ENCODE peak calls at places on chromosomes 4 and X, in four cellular contexts. V, G, W and R are unnamed samples.

GRCh38 chr4:138627096-138627495 is 384.9 kb upstream of the SLC7A11 start:
- DNase-seq in G (no peak), V (no peak), W (no peak), R (no peak)

GRCh38 chr4:111776546-111776945 is 368.7 kb upstream of the FAM241A start:
- DNase-seq in V (no peak), G (peak), W (no peak), R (no peak)

GRCh38 chr4:166895771-166896170 is 338.5 kb downstream of the SPOCK3 start:
- DNase-seq in G (no peak), V (no peak), W (no peak), R (no peak)

GRCh38 chrX:13899607-13900006 is 82.7 kb upstream of the GPM6B start:
- DNase-seq in V (no peak), W (peak), G (peak), R (no peak)

GRCh38 chrX:47239199-47239598 is 6.4 kb downstream of the USP11 start:
- DNase-seq in V (no peak), G (no peak), W (no peak), R (no peak)

GRCh38 chrX:53284684-53285447 is 3.5 kb upstream of the IQSEC2 start:
- DNase-seq in G (peak), W (peak), V (peak), R (peak)

GRCh38 chrX:120299928-120300327 is 11.3 kb downstream of the TMEM255A start:
- DNase-seq in W (no peak), V (peak), G (no peak), R (no peak)

GRCh38 chr4:31246856-31247255 is 526.7 kb downstream of the PCDH7 start:
- DNase-seq in V (no peak), G (peak), W (no peak), R (no peak)

GRCh38 chr4:26432419-26432818 is 57.9 kb downstream of the CCKAR start:
- DNase-seq in W (no peak), G (no peak), V (no peak), R (no peak)

GRCh38 chr4:98113005-98113404 is 30.3 kb downstream of the STPG2 start:
- DNase-seq in G (peak), W (peak), V (peak), R (peak)

GRCh38 chrX:48720580-48721240 is 24.2 kb downstream of the SUV39H1 start:
- DNase-seq in W (no peak), G (no peak), V (no peak), R (no peak)

GRCh38 chr4:102787944-102788343 is 27.2 kb upstream of the MANBA start:
- DNase-seq in G (no peak), W (no peak), V (no peak), R (no peak)

GRCh38 chrX:68490644-68491043 is 8.2 kb upstream of the YIPF6 start:
- DNase-seq in G (peak), V (peak), W (peak), R (peak)

GRCh38 chr4:128386761-128387599 is 99.4 kb upstream of the PGRMC2 start:
- DNase-seq in V (peak), G (peak), W (peak), R (no peak)

GRCh38 chrX:22134681-22135080 is 102.6 kb downstream of the PHEX start:
- DNase-seq in V (peak), W (peak), G (peak), R (no peak)

GRCh38 chr4:164779080-164779479 is 25.1 kb downstream of the SMIM31 start:
- DNase-seq in G (no peak), W (no peak), V (no peak), R (no peak)

GRCh38 chrX:65985922-65986588 is 53.8 kb downstream of the VSIG4 start:
- DNase-seq in V (peak), G (peak), W (peak), R (peak)

GRCh38 chr4:20445933-20446723 is 194.4 kb downstream of the SLIT2 start:
- DNase-seq in W (no peak), V (peak), G (no peak), R (no peak)

GRCh38 chrX:46754450-46755075 is 4.4 kb downstream of the SLC9A7 start:
- DNase-seq in W (no peak), G (no peak), V (peak), R (no peak)

GRCh38 chr4:91116861-91117260 is 989.7 kb downstream of the CCSER1 start:
- DNase-seq in G (peak), V (peak), W (no peak), R (no peak)

GRCh38 chr4:122796801-122797404 is 29.7 kb upstream of the FGF2 start:
- DNase-seq in G (no peak), V (no peak), W (no peak), R (no peak)

GRCh38 chr4:183700407-183700806 is 41.3 kb downstream of the TRAPPC11 start:
- DNase-seq in W (no peak), V (no peak), G (no peak), R (no peak)

GRCh38 chrX:9635805-9636204 is 129.8 kb downstream of the GPR143 start:
- DNase-seq in V (no peak), W (no peak), G (no peak), R (no peak)

GRCh38 chr4:139153411-139154133 is 23.4 kb downstream of the ELF2 start:
- DNase-seq in G (no peak), W (no peak), V (no peak), R (no peak)

GRCh38 chr4:29560452-29560851 is 1159.7 kb upstream of the PCDH7 start:
- DNase-seq in W (no peak), G (no peak), V (peak), R (no peak)

GRCh38 chr4:6933691-6934430 is 24.2 kb downstream of the TBC1D14 start:
- DNase-seq in V (no peak), W (no peak), G (no peak), R (no peak)

GRCh38 chr4:48570646-48571220 is 80.7 kb downstream of the ZAR1 start:
- DNase-seq in G (peak), V (no peak), W (peak), R (no peak)

GRCh38 chrX:38975368-38975767 is 174.1 kb downstream of the MID1IP1 start:
- DNase-seq in G (no peak), W (no peak), V (no peak), R (no peak)

GRCh38 chrX:39730671-39731389 is 366.9 kb downstream of the BCOR start:
- DNase-seq in W (peak), V (peak), G (peak), R (peak)

GRCh38 chrX:48540015-48540350 is 469 bp downstream of the TBC1D25 start:
- DNase-seq in V (peak), W (peak), G (peak), R (peak)

GRCh38 chrX:73127700-73128241 is 48.5 kb upstream of the PABPC1L2A start:
- DNase-seq in V (peak), G (no peak), W (no peak), R (no peak)

GRCh38 chr4:183840311-183840710 is 64.8 kb upstream of the STOX2 start:
- DNase-seq in W (peak), V (peak), G (peak), R (peak)

GRCh38 chr4:10879411-10880110 is 195.0 kb upstream of the CLNK start:
- DNase-seq in G (peak), W (peak), V (no peak), R (no peak)

GRCh38 chr4:173301518-173302201 is 32.5 kb downstream of the HMGB2 start:
- DNase-seq in V (peak), W (peak), G (peak), R (no peak)

GRCh38 chr4:145178740-145179139 is 1.6 kb downstream of the OTUD4 start:
- DNase-seq in W (no peak), V (no peak), G (no peak), R (no peak)

GRCh38 chr4:8146158-8146557 is 12.5 kb downstream of the ABLIM2 start:
- DNase-seq in G (no peak), V (no peak), W (no peak), R (no peak)

GRCh38 chrX:18428006-18428405 is 2.6 kb downstream of the CDKL5 start:
- DNase-seq in G (no peak), V (no peak), W (no peak), R (no peak)

GRCh38 chrX:37921758-37922157 is 74.4 kb upstream of the DYNLT3 start:
- DNase-seq in V (no peak), W (peak), G (peak), R (no peak)